ENCODE peak calls at places on chromosomes 3 and 15, in nine cellular contexts. P is hepatocyte, Q is WTC11, H is AG04449, E is SK-N-SH, O is endothelial cell, J is left ventricle myocardium inferior, F is psoas muscle, G is A549. M is an unnamed sample.

GRCh38 chr3:44232407-44232806 is 9.3 kb upstream of the TOPAZ1 start:
- DNase-seq in P (no peak), O (no peak), Q (no peak), E (no peak), H (no peak), G (no peak), J (no peak), F (no peak), M (no peak)

GRCh38 chr3:57228734-57229505 is 1.4 kb downstream of the APPL1 start:
- DNase-seq in F (no peak), G (no peak), J (no peak), Q (no peak), E (no peak), O (no peak), P (peak), H (no peak), M (no peak)

GRCh38 chr3:23950303-23950702 is 5.2 kb downstream of the NR1D2 start:
- DNase-seq in J (no peak), P (no peak), G (no peak), F (no peak), O (no peak), H (no peak), E (no peak), Q (no peak), M (no peak)

GRCh38 chr3:134392336-134392983 is 18.2 kb upstream of the AMOTL2 start:
- DNase-seq in H (no peak), P (no peak), J (no peak), G (no peak), O (no peak), Q (no peak), E (no peak), F (no peak), M (no peak)

GRCh38 chr3:49976942-49977341 is 37.0 kb downstream of the RBM6 start:
- DNase-seq in O (no peak), Q (no peak), P (no peak), F (no peak), J (no peak), H (no peak), G (no peak), E (no peak), M (no peak)

GRCh38 chr3:170749765-170750477 is 120.1 kb downstream of the RPL22L1 start:
- DNase-seq in Q (no peak), J (no peak), E (no peak), F (no peak), G (no peak), H (no peak), O (no peak), P (no peak), M (no peak)

GRCh38 chr15:64112904-64113303 is 17.1 kb downstream of the SNX1 start:
- DNase-seq in G (no peak), O (no peak), H (no peak), P (no peak), E (no peak), F (no peak), J (no peak), Q (no peak), M (no peak)

GRCh38 chr3:112675349-112675748 is 34.4 kb upstream of the CCDC80 start:
- DNase-seq in O (no peak), H (no peak), F (no peak), P (no peak), G (no peak), E (no peak), Q (no peak), J (no peak), M (no peak)

GRCh38 chr3:43620953-43621405 is 832 bp downstream of the ANO10 start:
- DNase-seq in P (no peak), J (no peak), O (no peak), H (no peak), F (no peak), G (peak), Q (no peak), E (no peak), M (no peak)

GRCh38 chr3:42220436-42220835 is 45.5 kb downstream of the CCK start:
- DNase-seq in E (no peak), F (no peak), O (no peak), P (no peak), J (no peak), G (no peak), H (no peak), Q (no peak), M (no peak)

GRCh38 chr3:19364150-19364549 is 215.8 kb downstream of the KCNH8 start:
- DNase-seq in P (peak), O (no peak), F (no peak), Q (no peak), H (no peak), G (no peak), J (no peak), E (no peak), M (no peak)

GRCh38 chr3:106837616-106838015 is 539.6 kb upstream of the CCDC54 start:
- DNase-seq in O (no peak), G (no peak), E (no peak), F (no peak), Q (no peak), P (no peak), J (no peak), H (no peak), M (no peak)

GRCh38 chr3:4409415-4409814 is 57.7 kb downstream of the SUMF1 start:
- DNase-seq in F (no peak), Q (no peak), H (no peak), P (no peak), E (no peak), J (no peak), O (no peak), G (no peak), M (no peak)

GRCh38 chr15:95994418-95994817 is 336.1 kb upstream of the NR2F2 start:
- DNase-seq in F (no peak), E (no peak), H (peak), P (no peak), Q (no peak), J (no peak), O (no peak), G (no peak), M (no peak)

GRCh38 chr3:53628546-53629395 is 134.4 kb downstream of the CACNA1D start:
- DNase-seq in H (no peak), O (no peak), G (no peak), Q (no peak), F (no peak), P (no peak), E (no peak), J (no peak), M (no peak)

GRCh38 chr15:84108725-84109124 is 126.8 kb upstream of the GOLGA6L4 start:
- DNase-seq in G (no peak), F (no peak), Q (no peak), E (no peak), H (no peak), P (no peak), O (no peak), J (no peak), M (no peak)
- TF ChIP-seq CTCF in G (no peak), F (no peak), Q (no peak), E (peak), H (no peak), P (peak), O (peak), J (no peak), M (no peak)

GRCh38 chr3:188205992-188206416 is 52.0 kb downstream of the LPP start:
- DNase-seq in E (no peak), G (no peak), H (no peak), Q (peak), F (no peak), O (peak), P (peak), J (no peak), M (no peak)
- TF ChIP-seq CTCF in E (peak), G (no peak), H (no peak), Q (peak), F (no peak), O (peak), P (peak), J (peak), M (peak)

DNA sequence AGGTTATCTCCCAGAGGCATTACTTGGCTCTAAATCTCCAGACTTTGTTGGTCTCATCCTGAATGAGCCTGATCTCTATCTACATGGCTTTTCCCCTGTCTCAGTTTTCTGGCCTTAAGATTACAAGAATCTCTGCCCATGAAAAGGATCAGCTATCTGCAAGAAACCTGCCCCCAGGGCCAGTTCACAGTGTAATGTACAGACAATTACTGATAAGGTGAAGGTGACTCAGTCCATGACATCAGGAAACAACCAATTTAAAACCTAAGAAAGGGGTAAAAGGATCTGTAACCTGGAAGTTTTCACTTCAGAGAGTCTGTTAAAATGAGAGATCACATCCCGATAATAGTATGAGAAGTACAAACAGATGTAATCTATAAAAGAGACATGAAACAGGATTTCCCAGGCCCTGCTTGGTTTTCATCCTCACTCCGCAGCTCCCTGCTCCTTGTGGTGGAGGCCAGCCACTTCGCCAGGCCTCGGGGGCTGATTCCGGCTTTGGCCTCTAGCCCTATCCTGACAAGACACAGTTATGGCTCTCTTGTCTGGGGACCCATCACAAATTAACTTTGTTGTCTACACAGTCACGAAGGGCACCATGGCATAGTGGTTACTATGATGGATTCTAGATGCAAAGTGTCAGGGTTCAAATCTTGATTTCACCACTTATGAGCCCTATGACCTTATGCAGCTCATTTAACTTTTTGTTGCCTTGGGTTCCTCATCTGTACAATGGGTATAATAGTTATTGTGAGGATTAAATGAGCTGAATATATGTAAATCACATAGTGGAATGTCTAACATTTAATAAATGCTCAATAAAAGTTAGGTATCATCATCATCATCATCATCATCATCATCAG is 137.0 kb downstream of the THSD4 start:
- DNase-seq in Q (no peak), H (no peak), P (peak), F (no peak), G (peak), E (peak), J (no peak), O (no peak), M (no peak)
- TF ChIP-seq CTCF in Q (no peak), H (no peak), P (no peak), F (no peak), G (no peak), E (peak), J (no peak), O (no peak), M (no peak)

DNA sequence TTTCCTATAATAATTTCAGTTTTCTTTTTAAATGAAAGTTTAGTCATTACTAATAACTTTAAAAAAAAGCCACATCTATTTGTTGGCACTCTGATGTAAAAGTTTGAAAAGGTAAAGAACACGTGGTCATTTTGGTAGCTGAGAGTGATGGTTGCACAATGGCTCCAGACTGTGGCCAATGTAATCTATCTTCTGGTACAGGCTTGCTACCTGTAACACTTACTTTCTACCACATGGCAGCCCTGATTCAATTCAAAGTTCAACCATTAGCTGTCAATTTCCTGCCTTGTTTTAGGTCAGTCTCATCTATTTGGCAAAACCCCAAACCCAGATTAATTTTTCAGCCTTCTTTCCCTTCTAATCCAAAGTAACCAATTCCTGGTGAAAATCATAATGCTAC is 126.1 kb downstream of the TUSC7 start:
- DNase-seq in J (no peak), H (no peak), E (no peak), P (no peak), G (no peak), Q (no peak), O (no peak), F (no peak), M (no peak)
- TF ChIP-seq CTCF in J (no peak), H (no peak), E (no peak), P (no peak), G (no peak), Q (no peak), O (no peak), F (no peak), M (no peak)

GRCh38 chr3:58250093-58250707 is 12.6 kb downstream of the ABHD6 start:
- DNase-seq in J (no peak), G (no peak), F (no peak), H (no peak), O (no peak), E (no peak), P (peak), Q (no peak), M (no peak)
- TF ChIP-seq CTCF in J (no peak), G (no peak), F (no peak), H (no peak), O (no peak), E (no peak), P (no peak), Q (no peak), M (no peak)